ENCODE peak calls at places on chromosomes 2 and 18, in seven cellular contexts. M, L, K, R, Z, X and N are unnamed samples.

GRCh38 chr2:11724151-11724550 is 22.3 kb upstream of the LPIN1 start:
- DNase-seq in M (no peak), L (no peak), K (no peak), R (no peak), Z (no peak), X (no peak), N (no peak)

GRCh38 chr2:120204022-120204405 is 19.2 kb downstream of the TMEM185B start:
- DNase-seq in M (no peak), L (no peak), K (no peak), R (no peak), Z (no peak), X (no peak), N (no peak)

GRCh38 chr2:207113403-207113802 is 52.3 kb downstream of the KLF7 start:
- DNase-seq in M (peak; percentile 63), L (peak; percentile 29), K (no peak), R (no peak), Z (no peak), X (no peak), N (no peak)

GRCh38 chr2:23050388-23050787 is 334.6 kb upstream of the KLHL29 start:
- DNase-seq in M (no peak), L (peak; percentile 40), K (no peak), R (no peak), Z (no peak), X (no peak), N (no peak)

GRCh38 chr2:67851946-67852345 is 210.9 kb downstream of the C1D start:
- DNase-seq in M (no peak), L (no peak), K (no peak), R (no peak), Z (no peak), X (no peak), N (no peak)

GRCh38 chr2:241359481-241360045 is 3.5 kb downstream of the FARP2 start:
- DNase-seq in M (no peak), L (no peak), K (no peak), R (no peak), Z (no peak), X (no peak), N (no peak)

GRCh38 chr2:20671736-20672080 is 4.8 kb downstream of the GDF7 start:
- DNase-seq in M (no peak), L (peak; percentile 37), K (no peak), R (no peak), Z (no peak), X (no peak), N (no peak)

GRCh38 chr2:157339965-157340655 is 14.5 kb upstream of the ERMN start:
- DNase-seq in M (no peak), L (no peak), K (no peak), R (no peak), Z (no peak), X (no peak), N (no peak)

GRCh38 chr2:234970467-234970866 is 18.6 kb downstream of the SH3BP4 start:
- DNase-seq in M (peak; percentile 16), L (no peak), K (no peak), R (no peak), Z (no peak), X (no peak), N (peak; percentile 64)

GRCh38 chr18:9335255-9336045 is 877 bp downstream of the TWSG1 start:
- DNase-seq in M (no peak), L (peak; percentile 3), K (no peak), R (no peak), Z (no peak), X (peak; percentile 56), N (no peak)

GRCh38 chr2:28128281-28128950 is 237.9 kb downstream of the BABAM2 start:
- DNase-seq in M (no peak), L (no peak), K (no peak), R (no peak), Z (no peak), X (no peak), N (no peak)

GRCh38 chr2:108858894-108859293 is 72.3 kb downstream of the CCDC138 start:
- DNase-seq in M (no peak), L (no peak), K (no peak), R (no peak), Z (no peak), X (no peak), N (no peak)

GRCh38 chr2:104033399-104033798 is 820.5 kb upstream of the POU3F3 start:
- DNase-seq in M (no peak), L (peak; percentile 61), K (no peak), R (no peak), Z (no peak), X (no peak), N (no peak)

GRCh38 chr2:69565431-69565839 is 78.1 kb downstream of the AAK1 start:
- DNase-seq in M (peak; percentile 39), L (peak; percentile 77), K (peak; percentile 44), R (peak; percentile 48), Z (peak; percentile 43), X (peak; percentile 71), N (peak; percentile 83)

GRCh38 chr18:45167109-45167551 is 448.1 kb upstream of the SLC14A2 start:
- DNase-seq in M (no peak), L (no peak), K (no peak), R (no peak), Z (no peak), X (no peak), N (no peak)

GRCh38 chr18:39841133-39842041 is 2113.6 kb upstream of the PIK3C3 start:
- DNase-seq in M (peak; percentile 43), L (peak; percentile 92), K (peak; percentile 20), R (peak; percentile 20), Z (no peak), X (no peak), N (no peak)

GRCh38 chr18:47775961-47776360 is 154.5 kb downstream of the SMAD2 start:
- DNase-seq in M (no peak), L (no peak), K (no peak), R (no peak), Z (no peak), X (no peak), N (no peak)

GRCh38 chr2:178109813-178110212 is 2.4 kb upstream of the RBM45 start:
- DNase-seq in M (no peak), L (peak; percentile 51), K (no peak), R (no peak), Z (peak; percentile 22), X (peak; percentile 60), N (no peak)

GRCh38 chr18:60445341-60445740 is 72.8 kb upstream of the MC4R start:
- DNase-seq in M (no peak), L (no peak), K (no peak), R (no peak), Z (no peak), X (no peak), N (no peak)

GRCh38 chr2:25275575-25275965 is 66.2 kb downstream of the DNMT3A start:
- DNase-seq in M (no peak), L (no peak), K (no peak), R (no peak), Z (no peak), X (peak; percentile 34), N (no peak)
- H3K27ac ChIP-seq in M (peak overlapping the region; percentile 94), L (no peak overlapping the region), K (peak overlapping the region; percentile 64), R (peak overlapping the region; percentile 93), Z (peak overlapping the region; percentile 48), X (peak overlapping the region; percentile 94), N (no peak overlapping the region)

DNA sequence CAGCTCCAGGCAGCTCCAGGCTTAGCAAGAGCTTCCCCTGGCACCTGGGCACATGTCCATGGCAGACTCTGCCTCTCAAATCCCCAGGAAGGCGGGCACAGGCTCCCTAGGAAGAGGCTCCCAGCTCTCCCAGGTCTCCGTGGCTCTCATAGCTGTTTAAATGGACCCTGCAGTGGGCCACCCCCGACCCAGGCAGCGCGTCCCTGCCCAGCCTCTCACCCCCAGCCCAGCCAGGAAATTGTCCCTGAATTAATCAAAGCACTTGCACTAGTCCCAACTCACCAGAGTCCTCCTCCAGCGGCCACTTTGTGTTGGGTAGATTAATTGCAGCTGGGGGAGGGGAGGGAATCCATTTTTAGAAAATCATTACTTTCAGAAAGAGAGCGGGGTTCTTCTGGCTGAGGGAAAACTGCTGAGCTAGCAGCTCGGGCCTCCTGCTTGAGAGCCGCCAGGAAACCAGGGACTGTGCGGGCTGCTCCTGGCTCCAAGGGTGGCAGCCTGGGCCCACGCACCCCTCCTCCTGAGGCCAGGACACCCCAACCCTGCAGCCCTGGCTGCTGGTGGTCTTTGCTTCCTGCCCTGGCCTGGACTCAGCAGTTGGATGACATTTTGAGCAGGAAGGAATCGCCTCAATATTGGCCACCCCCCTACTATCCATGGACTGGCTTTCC is 36.0 kb downstream of the SMAD7 start:
- DNase-seq in M (no peak), L (no peak), K (no peak), R (no peak), Z (no peak), X (no peak), N (no peak)
- H3K27ac ChIP-seq in M (no peak overlapping the region), L (no peak overlapping the region), K (no peak overlapping the region), R (no peak overlapping the region), Z (no peak overlapping the region), X (no peak overlapping the region), N (no peak overlapping the region)

DNA sequence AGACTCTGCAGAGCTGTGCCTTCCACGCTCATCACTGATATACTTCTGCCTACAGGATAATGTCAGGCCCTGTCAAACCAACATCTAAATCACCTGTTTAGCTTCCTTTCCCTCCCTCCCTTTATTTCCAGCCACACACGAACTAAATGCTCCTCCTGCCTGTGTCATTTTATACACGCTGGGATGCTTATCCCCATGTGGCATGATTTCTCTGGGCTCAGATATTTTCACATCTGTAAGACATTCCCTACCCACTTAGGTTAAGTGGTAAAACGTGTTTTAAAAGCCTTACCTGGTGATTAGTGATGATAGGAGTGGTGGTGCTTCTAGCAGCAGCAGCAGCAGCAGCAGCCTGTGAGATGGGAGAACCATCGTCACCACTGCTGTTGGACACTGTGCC is 301.8 kb downstream of the LRRTM1 start:
- DNase-seq in M (no peak), L (no peak), K (no peak), R (no peak), Z (no peak), X (no peak), N (no peak)
- H3K27ac ChIP-seq in M (no peak overlapping the region), L (no peak overlapping the region), K (no peak overlapping the region), R (no peak overlapping the region), Z (no peak overlapping the region), X (no peak overlapping the region), N (no peak overlapping the region)

GRCh38 chr2:39567507-39567906 is 98.2 kb upstream of the TMEM178A start:
- DNase-seq in M (no peak), L (no peak), K (no peak), R (no peak), Z (no peak), X (no peak), N (no peak)

GRCh38 chr2:39570614-39571013 is 95.1 kb upstream of the TMEM178A start:
- DNase-seq in M (no peak), L (no peak), K (no peak), R (no peak), Z (no peak), X (no peak), N (no peak)

GRCh38 chr2:39568561-39569006 is 97.1 kb upstream of the TMEM178A start:
- DNase-seq in M (no peak), L (no peak), K (no peak), R (no peak), Z (no peak), X (no peak), N (no peak)

GRCh38 chr2:39570130-39570555 is 95.6 kb upstream of the TMEM178A start:
- DNase-seq in M (no peak), L (no peak), K (no peak), R (no peak), Z (no peak), X (no peak), N (no peak)

DNA sequence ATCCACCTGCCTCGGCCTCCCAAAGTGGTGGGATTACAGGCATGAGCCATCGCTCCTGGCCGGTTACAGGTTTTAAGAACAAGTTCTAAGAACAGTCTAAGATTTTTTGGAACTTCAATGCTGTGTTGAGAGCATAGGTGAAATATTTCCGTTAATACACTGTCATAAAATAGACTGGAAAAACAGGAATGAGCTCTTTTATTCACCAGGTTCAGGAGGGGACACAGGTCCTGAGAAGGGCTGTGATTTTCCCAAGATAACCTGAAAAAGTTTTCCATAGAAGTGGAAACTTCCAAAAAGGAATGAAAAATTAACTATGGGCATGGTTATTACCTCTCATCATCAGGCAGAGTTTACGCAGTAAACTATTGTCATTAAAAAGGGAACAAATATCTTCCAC is 97.6 kb upstream of the TMEM178A start:
- DNase-seq in M (no peak), L (no peak), K (no peak), R (no peak), Z (no peak), X (no peak), N (no peak)
- H3K27ac ChIP-seq in M (no peak overlapping the region), L (no peak overlapping the region), K (peak overlapping the region; percentile 26), R (peak overlapping the region; percentile 24), Z (no peak overlapping the region), X (no peak overlapping the region), N (peak overlapping the region; percentile 82)